ENCODE peak calls at places on chromosome 11, in seven cellular contexts. L is GM23338, J is fibroblast of lung, X is HFFc6, C is HepG2, P is H1, I is omental fat pad. T is an unnamed sample.
A peak's percentile ranks its signal among the peaks of the same experiment; 100 is the strongest.

GRCh38 chr11:57260937-57261783 is 24.1 kb upstream of the APLNR start:
- DNase-seq in L (no peak), J (no peak), X (no peak), C (no peak), P (no peak), I (no peak), T (no peak)

GRCh38 chr11:108340958-108341357 is 118.1 kb downstream of the ATM start:
- DNase-seq in L (peak; percentile 37), J (no peak), X (no peak), C (peak; percentile 62), P (peak; percentile 7), I (no peak), T (no peak)

GRCh38 chr11:102266111-102266510 is 51.2 kb upstream of the BIRC3 start:
- DNase-seq in L (no peak), J (no peak), X (peak; percentile 44), C (no peak), P (no peak), I (no peak), T (no peak)

GRCh38 chr11:116853461-116854073 is 16.1 kb upstream of the APOA1 start:
- DNase-seq in L (no peak), J (peak; percentile 90), X (peak; percentile 99), C (no peak), P (no peak), I (no peak), T (no peak)

GRCh38 chr11:130124096-130124495 is 35.5 kb upstream of the ST14 start:
- DNase-seq in L (no peak), J (peak; percentile 96), X (peak; percentile 86), C (peak; percentile 97), P (no peak), I (peak; percentile 48), T (peak; percentile 70)

GRCh38 chr11:75150879-75151278 is at the start of gene SLCO2B1:
- DNase-seq in L (no peak), J (no peak), X (no peak), C (no peak), P (no peak), I (no peak), T (no peak)

GRCh38 chr11:119810478-119811232 is 81.7 kb upstream of the NECTIN1 start:
- DNase-seq in L (no peak), J (no peak), X (no peak), C (no peak), P (no peak), I (no peak), T (no peak)

GRCh38 chr11:65503923-65504670 is 5.3 kb downstream of the MALAT1 start:
- DNase-seq in L (no peak), J (peak; percentile 70), X (peak; percentile 72), C (no peak), P (no peak), I (no peak), T (no peak)

GRCh38 chr11:15547685-15548084 is 433.0 kb downstream of the INSC start:
- DNase-seq in L (peak; percentile 53), J (no peak), X (no peak), C (no peak), P (no peak), I (no peak), T (no peak)

GRCh38 chr11:34345012-34345804 is 12.6 kb downstream of the ABTB2 start:
- DNase-seq in L (no peak), J (peak; percentile 73), X (peak; percentile 72), C (peak; percentile 95), P (no peak), I (no peak), T (no peak)

GRCh38 chr11:93988912-93989311 is 32.2 kb upstream of the HEPHL1 start:
- DNase-seq in L (no peak), J (no peak), X (no peak), C (no peak), P (no peak), I (no peak), T (no peak)

GRCh38 chr11:69267395-69267805 is 26.6 kb upstream of the MYEOV start:
- DNase-seq in L (no peak), J (no peak), X (no peak), C (peak; percentile 54), P (no peak), I (no peak), T (no peak)

GRCh38 chr11:34865261-34865660 is 50.9 kb downstream of the APIP start:
- DNase-seq in L (no peak), J (no peak), X (no peak), C (no peak), P (no peak), I (no peak), T (no peak)

GRCh38 chr11:69659591-69659990 is 15.6 kb downstream of the LTO1 start:
- DNase-seq in L (no peak), J (no peak), X (no peak), C (no peak), P (no peak), I (no peak), T (no peak)

GRCh38 chr11:75703709-75704237 is 13.9 kb upstream of the MOGAT2 start:
- DNase-seq in L (no peak), J (no peak), X (no peak), C (no peak), P (no peak), I (no peak), T (no peak)

GRCh38 chr11:8671242-8671641 is 11.2 kb downstream of the TRIM66 start:
- DNase-seq in L (peak; percentile 94), J (peak; percentile 95), X (peak; percentile 98), C (no peak), P (peak; percentile 77), I (no peak), T (peak; percentile 90)

GRCh38 chr11:120254788-120255518 is 15.0 kb downstream of the POU2F3 start:
- DNase-seq in L (peak; percentile 91), J (no peak), X (no peak), C (no peak), P (peak; percentile 73), I (no peak), T (no peak)

GRCh38 chr11:132106336-132106982 is 736.0 kb downstream of the NTM start:
- DNase-seq in L (no peak), J (no peak), X (no peak), C (no peak), P (no peak), I (no peak), T (no peak)

GRCh38 chr11:67629386-67630229 is at the start of gene NUDT8:
- DNase-seq in L (peak; percentile 89), J (peak; percentile 75), X (peak; percentile 61), C (peak; percentile 65), P (no peak), I (peak; percentile 55), T (peak; percentile 32)
- TF ChIP-seq CTCF in L (peak; percentile 76), J (peak; percentile 77), X (peak; percentile 97), C (peak; percentile 90), P (no peak), I (peak; percentile 1), T (peak; percentile 79)

GRCh38 chr11:38680166-38680565 is 2082.1 kb upstream of the RAG2 start:
- DNase-seq in L (no peak), J (no peak), X (no peak), C (no peak), P (no peak), I (no peak), T (no peak)

GRCh38 chr11:38683484-38683883 is 2085.4 kb upstream of the RAG2 start:
- DNase-seq in L (no peak), J (no peak), X (no peak), C (no peak), P (no peak), I (no peak), T (no peak)

DNA sequence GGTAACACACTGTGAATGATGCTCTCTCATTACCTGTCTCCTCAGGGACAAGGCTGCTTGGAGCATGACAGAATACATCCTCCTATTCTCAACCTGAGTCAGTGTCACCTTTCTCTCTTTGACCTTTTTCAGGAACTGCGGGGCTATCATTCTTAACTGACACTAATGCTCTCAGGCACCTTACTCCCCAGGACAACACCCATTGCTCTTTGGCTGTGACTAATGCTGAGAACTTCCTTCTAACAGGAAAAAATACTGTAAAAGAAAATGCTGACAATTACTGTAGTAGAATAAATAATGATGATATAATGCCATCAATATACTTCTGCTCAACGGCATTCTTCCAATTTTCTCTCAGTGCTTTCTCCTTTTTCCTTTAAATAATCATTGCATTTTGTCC is 2082.7 kb upstream of the RAG2 start:
- DNase-seq in L (no peak), J (no peak), X (no peak), C (no peak), P (no peak), I (no peak), T (no peak)
- TF ChIP-seq CTCF in L (no peak), J (no peak), X (no peak), C (no peak), P (no peak), I (no peak), T (no peak)

DNA sequence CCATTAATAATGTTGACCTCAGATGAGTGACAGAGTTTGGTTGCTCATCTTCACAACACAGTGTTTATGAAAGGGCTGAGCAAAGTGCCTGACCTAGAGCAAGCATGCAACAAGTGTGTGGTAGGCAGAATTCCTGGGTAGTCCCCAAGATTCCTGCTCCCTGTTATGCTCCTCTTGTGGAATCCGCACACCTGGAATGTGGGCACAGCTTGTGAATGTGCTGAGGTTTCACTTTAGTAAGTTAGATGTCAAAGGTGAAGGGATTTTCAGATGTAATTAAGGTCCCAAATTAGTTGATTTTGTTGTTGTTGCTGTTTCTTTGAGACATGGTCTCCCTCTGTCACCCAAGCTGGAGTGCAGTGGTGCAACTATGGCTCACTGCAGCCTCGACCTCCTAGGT is 20.7 kb upstream of the SPON1 start:
- DNase-seq in L (no peak), J (no peak), X (no peak), C (no peak), P (no peak), I (no peak), T (no peak)
- TF ChIP-seq CTCF in L (no peak), J (no peak), X (no peak), C (no peak), P (no peak), I (no peak), T (no peak)

GRCh38 chr11:12088531-12088930 is 21.9 kb upstream of the MICAL2 start:
- DNase-seq in L (no peak), J (no peak), X (no peak), C (no peak), P (no peak), I (no peak), T (no peak)

GRCh38 chr11:12089473-12089872 is 20.9 kb upstream of the MICAL2 start:
- DNase-seq in L (no peak), J (no peak), X (no peak), C (no peak), P (no peak), I (no peak), T (no peak)

GRCh38 chr11:12089041-12089440 is 21.3 kb upstream of the MICAL2 start:
- DNase-seq in L (no peak), J (no peak), X (no peak), C (no peak), P (no peak), I (no peak), T (no peak)

GRCh38 chr11:12087075-12087775 is 23.2 kb upstream of the MICAL2 start:
- DNase-seq in L (peak; percentile 36), J (peak; percentile 82), X (peak; percentile 71), C (no peak), P (no peak), I (no peak), T (no peak)

DNA sequence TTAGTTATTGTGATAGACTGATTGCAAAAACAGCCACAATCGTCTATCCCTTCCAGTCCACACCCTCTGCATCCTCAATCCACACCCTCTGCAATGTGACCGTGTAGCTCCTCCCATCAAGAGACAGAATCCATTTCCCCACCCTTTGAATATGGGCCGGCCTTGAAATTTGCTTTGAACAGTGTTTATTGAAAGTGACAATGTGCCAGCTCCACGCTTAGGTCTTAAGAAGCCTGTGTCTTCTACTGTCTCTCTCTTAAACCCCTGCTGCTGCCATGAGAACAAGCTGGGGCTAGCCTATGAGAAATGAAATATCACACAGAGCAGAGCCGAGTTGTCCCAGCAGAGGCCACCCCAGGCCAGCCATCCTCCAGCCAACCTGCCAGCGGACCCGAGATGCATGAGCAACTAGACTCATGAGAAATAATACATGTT is 22.3 kb upstream of the MICAL2 start:
- DNase-seq in L (no peak), J (peak; percentile 71), X (peak; percentile 81), C (no peak), P (no peak), I (no peak), T (no peak)
- TF ChIP-seq CTCF in L (peak; percentile 38), J (peak; percentile 49), X (peak; percentile 57), C (peak; percentile 67), P (no peak), I (no peak), T (peak; percentile 31)